ENCODE peak calls at places on chromosomes 11 and 22, in ten cellular contexts. O, N, A, X, C, Y, F, I, S and Q are unnamed samples.
A peak's percentile ranks its signal among the peaks of the same experiment; 100 is the strongest.

GRCh38 chr11:66048525-66049313 is at the start of gene GAL3ST3:
- DNase-seq in O (no peak), N (no peak), A (no peak), X (no peak), C (no peak), Y (no peak), F (no peak), I (no peak), S (no peak), Q (no peak)

GRCh38 chr11:111639226-111639925 is 37.1 kb downstream of the SIK2 start:
- DNase-seq in O (no peak), N (no peak), A (no peak), X (no peak), C (no peak), Y (no peak), F (no peak), I (no peak), S (no peak), Q (no peak)

GRCh38 chr22:50260434-50260800 is 1.1 kb downstream of the MAPK12 start:
- DNase-seq in O (no peak), N (peak; percentile 48), A (no peak), X (no peak), C (no peak), Y (no peak), F (no peak), I (no peak), S (no peak), Q (peak; percentile 19)

GRCh38 chr11:130383363-130384168 is 44.8 kb downstream of the ADAMTS8 start:
- DNase-seq in O (no peak), N (no peak), A (peak; percentile 99), X (no peak), C (no peak), Y (no peak), F (no peak), I (no peak), S (peak; percentile 78), Q (no peak)

GRCh38 chr11:75147875-75148263 is 3.0 kb upstream of the SLCO2B1 start:
- DNase-seq in O (no peak), N (no peak), A (no peak), X (no peak), C (no peak), Y (no peak), F (peak; percentile 77), I (no peak), S (no peak), Q (no peak)

GRCh38 chr11:17658211-17658610 is 61.2 kb upstream of the MYOD1 start:
- DNase-seq in O (no peak), N (no peak), A (no peak), X (no peak), C (no peak), Y (no peak), F (no peak), I (no peak), S (no peak), Q (no peak)

GRCh38 chr11:26730711-26731460 is 9.0 kb upstream of the SLC5A12 start:
- DNase-seq in O (no peak), N (no peak), A (peak; percentile 44), X (no peak), C (no peak), Y (no peak), F (no peak), I (no peak), S (peak; percentile 18), Q (no peak)

GRCh38 chr11:81792416-81792815 is 941.2 kb downstream of the FAM181B start:
- DNase-seq in O (no peak), N (no peak), A (no peak), X (no peak), C (no peak), Y (no peak), F (no peak), I (no peak), S (no peak), Q (no peak)

GRCh38 chr11:1072116-1072820 is 2.4 kb upstream of the MUC2 start:
- DNase-seq in O (peak; percentile 54), N (peak; percentile 28), A (peak; percentile 85), X (no peak), C (no peak), Y (no peak), F (peak; percentile 60), I (no peak), S (peak; percentile 94), Q (peak; percentile 62)